ENCODE peak calls at places on chromosomes 4 and X, in five cellular contexts. One of them, this sample, is unnamed.

GRCh38 chr4:139042981-139043460 is 27.4 kb downstream of the NOCT start:
- DNase-seq in BE2C: no peak
- DNase-seq in RWPE2: no peak
- DNase-seq in Peyer's patch: no peak
- DNase-seq in fibroblast of lung: peak; percentile 34
- DNase-seq in this sample: no peak

GRCh38 chr4:182801626-182802025 is 115.6 kb downstream of the DCTD start:
- DNase-seq in RWPE2: peak; percentile 30
- DNase-seq in BE2C: no peak
- DNase-seq in fibroblast of lung: no peak
- DNase-seq in Peyer's patch: no peak
- DNase-seq in this sample: no peak

GRCh38 chr4:78652282-78652876 is 100.8 kb downstream of the ANXA3 start:
- DNase-seq in RWPE2: no peak
- DNase-seq in fibroblast of lung: peak; percentile 33
- DNase-seq in Peyer's patch: no peak
- DNase-seq in BE2C: no peak
- DNase-seq in this sample: no peak

GRCh38 chr4:86769794-86770193 is 79.4 kb downstream of the SLC10A6 start:
- DNase-seq in fibroblast of lung: no peak
- DNase-seq in BE2C: no peak
- DNase-seq in RWPE2: no peak
- DNase-seq in Peyer's patch: no peak
- DNase-seq in this sample: no peak

GRCh38 chr4:3819210-3819919 is 53.2 kb downstream of the ADRA2C start:
- DNase-seq in BE2C: no peak
- DNase-seq in RWPE2: no peak
- DNase-seq in Peyer's patch: no peak
- DNase-seq in fibroblast of lung: no peak
- DNase-seq in this sample: no peak

GRCh38 chrX:15416133-15416993 is 32.1 kb upstream of the VEGFD start:
- DNase-seq in fibroblast of lung: no peak
- DNase-seq in BE2C: no peak
- DNase-seq in RWPE2: no peak
- DNase-seq in Peyer's patch: no peak
- DNase-seq in this sample: no peak

GRCh38 chr4:16196482-16197393 is 29.5 kb downstream of the TAPT1 start:
- DNase-seq in BE2C: no peak
- DNase-seq in Peyer's patch: no peak
- DNase-seq in RWPE2: no peak
- DNase-seq in fibroblast of lung: peak; percentile 74
- DNase-seq in this sample: no peak

GRCh38 chr4:46549125-46549524 is 159.2 kb upstream of the GABRA2 start:
- DNase-seq in Peyer's patch: no peak
- DNase-seq in fibroblast of lung: no peak
- DNase-seq in BE2C: no peak
- DNase-seq in RWPE2: no peak
- DNase-seq in this sample: no peak

GRCh38 chr4:102687982-102688433 is 72.8 kb downstream of the MANBA start:
- DNase-seq in RWPE2: no peak
- DNase-seq in BE2C: no peak
- DNase-seq in fibroblast of lung: no peak
- DNase-seq in Peyer's patch: no peak
- DNase-seq in this sample: no peak

GRCh38 chrX:10178866-10179463 is 22.2 kb downstream of the CLCN4 start:
- DNase-seq in fibroblast of lung: no peak
- DNase-seq in RWPE2: no peak
- DNase-seq in BE2C: no peak
- DNase-seq in Peyer's patch: no peak
- DNase-seq in this sample: no peak

GRCh38 chr4:173272987-173273386 is 61.2 kb downstream of the HMGB2 start:
- DNase-seq in Peyer's patch: no peak
- DNase-seq in RWPE2: no peak
- DNase-seq in BE2C: no peak
- DNase-seq in fibroblast of lung: peak; percentile 96
- DNase-seq in this sample: no peak

GRCh38 chr4:15197005-15197404 is 194.7 kb downstream of the CPEB2 start:
- DNase-seq in Peyer's patch: no peak
- DNase-seq in RWPE2: no peak
- DNase-seq in fibroblast of lung: peak; percentile 51
- DNase-seq in BE2C: peak; percentile 12
- DNase-seq in this sample: no peak

GRCh38 chr4:55553442-55553841 is 6.7 kb upstream of the CLOCK start:
- DNase-seq in fibroblast of lung: peak; percentile 49
- DNase-seq in Peyer's patch: peak; percentile 47
- DNase-seq in BE2C: no peak
- DNase-seq in RWPE2: no peak
- DNase-seq in this sample: no peak

GRCh38 chr4:149279331-149279730 is 536.3 kb downstream of the IQCM start:
- DNase-seq in fibroblast of lung: no peak
- DNase-seq in BE2C: peak; percentile 16
- DNase-seq in Peyer's patch: no peak
- DNase-seq in RWPE2: no peak
- DNase-seq in this sample: no peak

GRCh38 chr4:184649971-184650855 is 675 bp downstream of the PRIMPOL start:
- DNase-seq in fibroblast of lung: peak; percentile 47
- DNase-seq in BE2C: no peak
- DNase-seq in Peyer's patch: no peak
- DNase-seq in RWPE2: no peak
- DNase-seq in this sample: no peak

GRCh38 chr4:175106301-175106700 is 188.1 kb downstream of the ADAM29 start:
- DNase-seq in RWPE2: no peak
- DNase-seq in BE2C: no peak
- DNase-seq in fibroblast of lung: no peak
- DNase-seq in Peyer's patch: no peak
- DNase-seq in this sample: no peak

GRCh38 chrX:23901065-23901464 is 6.7 kb downstream of the APOO start:
- DNase-seq in Peyer's patch: no peak
- DNase-seq in RWPE2: peak; percentile 64
- DNase-seq in fibroblast of lung: peak; percentile 46
- DNase-seq in BE2C: no peak
- DNase-seq in this sample: no peak

GRCh38 chr4:182917182-182918043 is at the start of gene DCTD:
- DNase-seq in BE2C: peak; percentile 85
- DNase-seq in Peyer's patch: peak; percentile 88
- DNase-seq in RWPE2: no peak
- DNase-seq in fibroblast of lung: peak; percentile 66
- DNase-seq in this sample: peak; percentile 87

GRCh38 chr4:28225689-28226353 is 1365.2 kb downstream of the STIM2 start:
- DNase-seq in BE2C: no peak
- DNase-seq in RWPE2: no peak
- DNase-seq in Peyer's patch: no peak
- DNase-seq in fibroblast of lung: no peak
- DNase-seq in this sample: no peak

GRCh38 chr4:161767116-161767515 is 396.7 kb downstream of the FSTL5 start:
- DNase-seq in RWPE2: no peak
- DNase-seq in fibroblast of lung: peak; percentile 38
- DNase-seq in Peyer's patch: no peak
- DNase-seq in BE2C: no peak
- DNase-seq in this sample: no peak

GRCh38 chr4:142548491-142548890 is 297.6 kb downstream of the INPP4B start:
- DNase-seq in fibroblast of lung: no peak
- DNase-seq in Peyer's patch: no peak
- DNase-seq in BE2C: no peak
- DNase-seq in RWPE2: no peak
- DNase-seq in this sample: no peak

GRCh38 chr4:188332265-188332664 is 193.0 kb downstream of the TRIML1 start:
- DNase-seq in BE2C: no peak
- DNase-seq in fibroblast of lung: no peak
- DNase-seq in RWPE2: no peak
- DNase-seq in Peyer's patch: no peak
- DNase-seq in this sample: no peak

GRCh38 chr4:158606969-158607368 is 64.7 kb downstream of the C4orf46 start:
- DNase-seq in Peyer's patch: no peak
- DNase-seq in BE2C: no peak
- DNase-seq in RWPE2: no peak
- DNase-seq in fibroblast of lung: no peak
- DNase-seq in this sample: no peak

GRCh38 chr4:47531241-47531953 is 46.3 kb downstream of the ATP10D start:
- DNase-seq in fibroblast of lung: peak; percentile 75
- DNase-seq in Peyer's patch: peak; percentile 67
- DNase-seq in RWPE2: peak; percentile 74
- DNase-seq in BE2C: no peak
- DNase-seq in this sample: peak; percentile 20

GRCh38 chr4:26624042-26624441 is 40.2 kb downstream of the TBC1D19 start:
- DNase-seq in BE2C: no peak
- DNase-seq in fibroblast of lung: no peak
- DNase-seq in Peyer's patch: no peak
- DNase-seq in RWPE2: no peak
- DNase-seq in this sample: no peak

GRCh38 chr4:139279723-139280620 is at the start of gene MGARP:
- DNase-seq in RWPE2: peak; percentile 59
- DNase-seq in fibroblast of lung: peak; percentile 28
- DNase-seq in Peyer's patch: no peak
- DNase-seq in BE2C: peak; percentile 66
- DNase-seq in this sample: peak; percentile 25

GRCh38 chr4:136002316-136002715 is 1530.0 kb downstream of the PCDH18 start:
- DNase-seq in Peyer's patch: no peak
- DNase-seq in fibroblast of lung: no peak
- DNase-seq in BE2C: no peak
- DNase-seq in RWPE2: no peak
- DNase-seq in this sample: no peak

GRCh38 chr4:83362492-83363329 is 28.1 kb upstream of the HPSE start:
- DNase-seq in Peyer's patch: no peak
- DNase-seq in RWPE2: no peak
- DNase-seq in BE2C: no peak
- DNase-seq in fibroblast of lung: peak; percentile 52
- DNase-seq in this sample: no peak

GRCh38 chrX:132833373-132833772 is 125.1 kb downstream of the HS6ST2 start:
- DNase-seq in BE2C: no peak
- DNase-seq in RWPE2: no peak
- DNase-seq in Peyer's patch: no peak
- DNase-seq in fibroblast of lung: no peak
- DNase-seq in this sample: no peak

DNA sequence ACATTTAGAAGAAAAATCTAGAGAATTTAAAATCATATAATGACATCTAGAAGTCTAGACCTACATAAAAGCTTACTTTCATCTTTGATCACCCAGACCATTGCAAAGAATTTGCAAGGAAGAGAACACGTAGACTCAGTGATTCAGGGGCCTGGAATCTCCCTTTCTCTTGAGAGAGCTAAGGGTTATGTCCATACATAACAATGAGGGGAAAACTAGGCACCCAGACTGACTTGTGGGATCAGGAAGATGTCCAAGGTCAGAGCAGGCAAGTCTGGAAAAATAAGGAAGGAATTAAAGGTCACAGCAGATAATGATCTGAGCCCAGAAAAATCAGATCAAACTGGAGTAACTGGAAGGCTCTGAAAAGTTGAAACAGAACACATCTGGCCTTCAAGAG is 198.4 kb upstream of the SFRP2 start:
- DNase-seq in fibroblast of lung: peak; percentile 28
- DNase-seq in BE2C: no peak
- DNase-seq in Peyer's patch: no peak
- DNase-seq in RWPE2: no peak
- DNase-seq in this sample: no peak
- TF ChIP-seq CTCF in fibroblast of lung: no peak
- TF ChIP-seq CTCF in BE2C: no peak
- TF ChIP-seq CTCF in Peyer's patch: no peak
- TF ChIP-seq CTCF in RWPE2: no peak
- TF ChIP-seq CTCF in this sample: no peak

GRCh38 chr4:6191448-6192130 is 8.8 kb downstream of the JAKMIP1 start:
- DNase-seq in BE2C: no peak
- DNase-seq in fibroblast of lung: no peak
- DNase-seq in RWPE2: no peak
- DNase-seq in Peyer's patch: no peak
- DNase-seq in this sample: no peak
- TF ChIP-seq CTCF in BE2C: peak; percentile 13
- TF ChIP-seq CTCF in fibroblast of lung: no peak
- TF ChIP-seq CTCF in RWPE2: no peak
- TF ChIP-seq CTCF in Peyer's patch: no peak
- TF ChIP-seq CTCF in this sample: no peak

DNA sequence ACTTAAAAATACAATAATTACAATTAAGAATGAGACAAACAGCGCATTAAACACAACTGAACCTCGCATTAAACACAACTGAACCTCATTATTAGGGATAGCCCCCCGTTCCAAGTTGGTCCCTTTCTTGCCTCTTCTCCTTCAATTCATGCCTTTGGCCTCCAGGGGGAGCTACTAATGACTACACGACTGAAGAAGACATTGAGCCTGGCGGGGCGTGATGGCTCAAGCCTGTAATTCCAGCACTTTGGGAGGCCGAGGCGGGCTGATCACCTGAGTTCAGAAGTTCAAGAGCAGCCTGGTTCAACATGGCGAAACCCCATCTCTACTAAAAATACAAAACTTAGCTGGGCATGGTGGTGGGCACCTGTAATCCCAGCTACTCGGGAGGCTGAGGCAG is 56.4 kb upstream of the NWD2 start:
- DNase-seq in fibroblast of lung: no peak
- DNase-seq in RWPE2: no peak
- DNase-seq in BE2C: peak; percentile 10
- DNase-seq in Peyer's patch: no peak
- DNase-seq in this sample: no peak
- TF ChIP-seq CTCF in fibroblast of lung: no peak
- TF ChIP-seq CTCF in RWPE2: no peak
- TF ChIP-seq CTCF in BE2C: peak; percentile 39
- TF ChIP-seq CTCF in Peyer's patch: no peak
- TF ChIP-seq CTCF in this sample: peak; percentile 42

GRCh38 chr4:147570616-147571015 is 46.6 kb upstream of the TMEM184C start:
- DNase-seq in RWPE2: no peak
- DNase-seq in Peyer's patch: no peak
- DNase-seq in fibroblast of lung: peak; percentile 65
- DNase-seq in BE2C: no peak
- DNase-seq in this sample: no peak
- TF ChIP-seq CTCF in RWPE2: no peak
- TF ChIP-seq CTCF in Peyer's patch: no peak
- TF ChIP-seq CTCF in fibroblast of lung: peak; percentile 33
- TF ChIP-seq CTCF in BE2C: peak; percentile 30
- TF ChIP-seq CTCF in this sample: no peak

DNA sequence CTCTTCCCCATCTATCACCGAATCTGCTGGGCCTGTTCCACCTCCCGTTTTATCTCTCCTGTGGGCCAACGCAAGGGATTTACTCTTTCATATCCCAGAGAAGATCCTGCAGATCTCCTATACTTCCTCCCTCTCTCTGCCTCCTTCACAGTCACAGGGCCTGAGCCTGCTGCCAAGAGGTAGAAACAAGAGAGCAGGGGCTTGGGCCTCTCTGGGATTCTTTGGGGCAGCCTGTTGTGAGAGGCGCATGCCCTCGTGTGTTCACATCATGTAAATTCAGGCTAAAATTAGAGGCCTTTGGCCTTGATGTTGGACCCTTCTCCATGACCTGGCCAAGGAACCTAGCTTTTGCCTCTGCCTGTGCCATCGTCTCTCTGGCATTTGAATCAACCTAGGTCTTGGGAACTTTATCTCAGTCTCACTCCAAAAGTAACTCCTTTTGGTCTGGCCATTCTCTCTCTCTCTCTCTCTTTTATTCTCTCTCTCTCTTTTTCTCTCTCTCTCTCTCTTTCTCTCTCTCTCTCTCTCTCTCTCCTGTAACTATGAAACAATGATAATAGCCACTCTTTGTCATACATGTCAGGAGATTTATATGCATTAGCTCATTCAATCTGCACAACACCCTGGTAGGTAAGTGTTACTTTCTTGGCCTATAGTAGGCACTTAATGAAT is 20.0 kb upstream of the EFNB1 start:
- DNase-seq in RWPE2: no peak
- DNase-seq in fibroblast of lung: no peak
- DNase-seq in BE2C: no peak
- DNase-seq in Peyer's patch: no peak
- DNase-seq in this sample: no peak
- TF ChIP-seq CTCF in RWPE2: peak; percentile 29
- TF ChIP-seq CTCF in fibroblast of lung: peak; percentile 26
- TF ChIP-seq CTCF in BE2C: peak; percentile 27
- TF ChIP-seq CTCF in Peyer's patch: no peak
- TF ChIP-seq CTCF in this sample: peak; percentile 41